ENCODE peak calls at places on chromosomes 1 and 21, in seven cellular contexts. I, F, S, A, N, X and P are unnamed samples. For H3K4me1, the result is how much of the 10 kb centered on the place peaks cover.

GRCh38 chr1:151809625-151810556 is 4.7 kb upstream of the LINGO4 start:
- DNase-seq in I (no peak), F (no peak), S (no peak), A (no peak), N (no peak), X (peak), P (no peak)

GRCh38 chr1:10816743-10817369 is 20.4 kb upstream of the CASZ1 start:
- DNase-seq in I (no peak), F (no peak), S (no peak), A (no peak), N (no peak), X (no peak), P (no peak)

GRCh38 chr1:37315236-37315870 is 159.0 kb upstream of the ZC3H12A start:
- DNase-seq in I (no peak), F (no peak), S (no peak), A (no peak), N (no peak), X (no peak), P (no peak)

GRCh38 chr1:50424045-50424939 is 1.0 kb upstream of the DMRTA2 start:
- DNase-seq in I (no peak), F (no peak), S (no peak), A (no peak), N (no peak), X (no peak), P (no peak)

GRCh38 chr1:147676306-147677085 is 6.2 kb upstream of the ACP6 start:
- DNase-seq in I (no peak), F (no peak), S (no peak), A (no peak), N (peak), X (no peak), P (no peak)

GRCh38 chr1:94798054-94798453 is 22.1 kb upstream of the SLC44A3 start:
- DNase-seq in I (no peak), F (no peak), S (no peak), A (no peak), N (no peak), X (no peak), P (no peak)

GRCh38 chr1:66533804-66534745 is at the start of gene SGIP1:
- DNase-seq in I (peak), F (no peak), S (no peak), A (peak), N (peak), X (peak), P (peak)

GRCh38 chr1:206579747-206580437 is 32.4 kb downstream of the EIF2D start:
- DNase-seq in I (peak), F (no peak), S (peak), A (peak), N (peak), X (peak), P (peak)

GRCh38 chr1:185155600-185156320 is 993 bp downstream of the TRMT1L start:
- DNase-seq in I (no peak), F (no peak), S (no peak), A (no peak), N (peak), X (peak), P (no peak)

GRCh38 chr1:225426395-225427248 is 1.2 kb downstream of the LBR start:
- DNase-seq in I (no peak), F (no peak), S (no peak), A (no peak), N (peak), X (no peak), P (no peak)

GRCh38 chr1:22517936-22518335 is 45.4 kb upstream of the EPHA8 start:
- DNase-seq in I (no peak), F (no peak), S (no peak), A (no peak), N (no peak), X (no peak), P (no peak)

GRCh38 chr1:87684194-87684593 is 355.5 kb downstream of the LMO4 start:
- DNase-seq in I (no peak), F (no peak), S (no peak), A (peak), N (peak), X (no peak), P (no peak)

GRCh38 chr1:36761073-36761472 is 273.2 kb downstream of the GRIK3 start:
- DNase-seq in I (no peak), F (no peak), S (no peak), A (no peak), N (no peak), X (no peak), P (no peak)

GRCh38 chr1:225737179-225737578 is 40.4 kb upstream of the SRP9 start:
- DNase-seq in I (no peak), F (no peak), S (no peak), A (no peak), N (peak), X (no peak), P (no peak)

GRCh38 chr1:43300661-43301094 is at the start of gene TIE1:
- DNase-seq in I (no peak), F (no peak), S (no peak), A (peak), N (no peak), X (no peak), P (no peak)

GRCh38 chr1:47935856-47936255 is 61.3 kb downstream of the TRABD2B start:
- DNase-seq in I (no peak), F (no peak), S (no peak), A (no peak), N (no peak), X (no peak), P (no peak)

GRCh38 chr1:211153932-211154331 is 20.0 kb upstream of the KCNH1 start:
- DNase-seq in I (no peak), F (no peak), S (no peak), A (no peak), N (no peak), X (no peak), P (no peak)

GRCh38 chr1:202242080-202242419 is 48.5 kb downstream of the LGR6 start:
- DNase-seq in I (no peak), F (no peak), S (no peak), A (no peak), N (no peak), X (no peak), P (no peak)

GRCh38 chr1:6208723-6209660 is 3.1 kb downstream of the RNF207 start:
- DNase-seq in I (no peak), F (no peak), S (no peak), A (no peak), N (peak), X (peak), P (no peak)

GRCh38 chr1:183632964-183633363 is 2.6 kb downstream of the ARPC5 start:
- DNase-seq in I (no peak), F (no peak), S (no peak), A (no peak), N (no peak), X (no peak), P (no peak)

GRCh38 chr1:208256556-208256955 is 12.4 kb upstream of the PLXNA2 start:
- DNase-seq in I (no peak), F (no peak), S (no peak), A (no peak), N (peak), X (no peak), P (no peak)

GRCh38 chr1:168092566-168093355 is 44.0 kb downstream of the GPR161 start:
- DNase-seq in I (no peak), F (no peak), S (no peak), A (no peak), N (no peak), X (peak), P (no peak)

GRCh38 chr1:27528701-27529637 is 39.0 kb upstream of the WASF2 start:
- DNase-seq in I (peak), F (no peak), S (no peak), A (peak), N (peak), X (peak), P (no peak)

GRCh38 chr1:192122668-192123067 is 35.6 kb upstream of the RGS18 start:
- DNase-seq in I (no peak), F (no peak), S (no peak), A (no peak), N (no peak), X (no peak), P (no peak)

GRCh38 chr1:167723707-167724323 is 2.0 kb downstream of the MPZL1 start:
- DNase-seq in I (no peak), F (no peak), S (no peak), A (no peak), N (no peak), X (no peak), P (no peak)

GRCh38 chr21:41583274-41583790 is 75.4 kb upstream of the TMPRSS2 start:
- DNase-seq in I (no peak), F (peak), S (no peak), A (no peak), N (no peak), X (peak), P (no peak)

GRCh38 chr1:48082271-48082925 is 85.2 kb upstream of the TRABD2B start:
- DNase-seq in I (no peak), F (no peak), S (no peak), A (no peak), N (no peak), X (no peak), P (no peak)

GRCh38 chr1:43377831-43378230 is 10.0 kb upstream of the ELOVL1 start:
- DNase-seq in I (no peak), F (no peak), S (no peak), A (no peak), N (no peak), X (no peak), P (no peak)

GRCh38 chr1:64733576-64734288 is 11.1 kb upstream of the RAVER2 start:
- DNase-seq in I (no peak), F (no peak), S (no peak), A (no peak), N (peak), X (no peak), P (no peak)

GRCh38 chr1:13836631-13837030 is 136.6 kb downstream of the PRDM2 start:
- DNase-seq in I (no peak), F (no peak), S (no peak), A (no peak), N (no peak), X (no peak), P (no peak)

GRCh38 chr1:2787163-2787911 is 14.2 kb downstream of the TTC34 start:
- DNase-seq in I (no peak), F (no peak), S (no peak), A (no peak), N (no peak), X (no peak), P (no peak)

GRCh38 chr1:233629305-233629935 is 15.5 kb downstream of the KCNK1 start:
- DNase-seq in I (no peak), F (no peak), S (no peak), A (no peak), N (no peak), X (no peak), P (no peak)

GRCh38 chr1:245516178-245516829 is 361.5 kb downstream of the KIF26B start:
- DNase-seq in I (no peak), F (no peak), S (no peak), A (no peak), N (no peak), X (no peak), P (no peak)

GRCh38 chr1:198295975-198296374 is 139.2 kb downstream of the NEK7 start:
- DNase-seq in I (no peak), F (no peak), S (no peak), A (no peak), N (no peak), X (no peak), P (no peak)

GRCh38 chr1:40742363-40743061 is 41.1 kb upstream of the KCNQ4 start:
- DNase-seq in I (no peak), F (no peak), S (no peak), A (no peak), N (no peak), X (no peak), P (no peak)

GRCh38 chr1:246005067-246005466 is 502.0 kb downstream of the SMYD3 start:
- DNase-seq in I (no peak), F (no peak), S (no peak), A (no peak), N (peak), X (no peak), P (no peak)

GRCh38 chr1:153612755-153613331 is at the start of gene S100A16:
- DNase-seq in I (peak), F (no peak), S (no peak), A (peak), N (peak), X (peak), P (peak)

GRCh38 chr1:25523512-25523911 is 19.9 kb upstream of the LDLRAP1 start:
- DNase-seq in I (no peak), F (no peak), S (no peak), A (no peak), N (no peak), X (no peak), P (no peak)

GRCh38 chr1:46617108-46617694 is 590 bp upstream of the MOB3C start:
- DNase-seq in I (no peak), F (no peak), S (no peak), A (no peak), N (no peak), X (no peak), P (no peak)

GRCh38 chr1:1088801-1089680 is 14.9 kb upstream of the RNF223 start:
- DNase-seq in I (no peak), F (no peak), S (no peak), A (no peak), N (no peak), X (no peak), P (no peak)

GRCh38 chr1:228085287-228085926 is 2.9 kb downstream of the ARF1 start:
- DNase-seq in I (no peak), F (no peak), S (no peak), A (no peak), N (peak), X (no peak), P (no peak)
- H3K4me1 ChIP-seq in I (half or more), F (half or more), S (half or more), A (half or more), N (half or more), X (half or more), P (half or more)

GRCh38 chr1:45355683-45356082 is 15.4 kb upstream of the MUTYH start:
- DNase-seq in I (no peak), F (no peak), S (no peak), A (no peak), N (no peak), X (no peak), P (no peak)

GRCh38 chr1:45351508-45351907 is 11.3 kb upstream of the MUTYH start:
- DNase-seq in I (no peak), F (no peak), S (no peak), A (no peak), N (no peak), X (no peak), P (no peak)

GRCh38 chr1:45356186-45356585 is 15.9 kb upstream of the MUTYH start:
- DNase-seq in I (no peak), F (no peak), S (no peak), A (no peak), N (no peak), X (no peak), P (no peak)

GRCh38 chr1:45353685-45354084 is 13.4 kb upstream of the MUTYH start:
- DNase-seq in I (no peak), F (no peak), S (no peak), A (no peak), N (no peak), X (no peak), P (no peak)

DNA sequence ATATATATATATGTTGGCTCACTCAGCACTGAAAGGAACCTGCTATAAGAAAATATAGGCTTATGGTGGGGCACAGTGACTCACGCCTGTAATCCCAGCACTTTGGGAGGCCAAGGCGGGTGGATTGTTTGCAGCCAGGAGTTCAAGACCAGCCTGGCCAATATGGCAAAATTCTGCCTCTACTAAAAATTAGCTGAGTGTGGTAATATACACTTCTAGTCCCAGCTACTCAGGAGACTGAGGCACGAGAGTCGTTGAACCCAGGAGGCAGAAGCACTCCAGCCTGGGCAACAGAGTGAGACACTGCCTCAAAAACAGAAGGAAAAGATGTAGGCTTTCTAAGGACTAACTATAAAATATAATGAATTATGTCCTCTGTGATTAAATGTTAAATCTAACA is 14.6 kb upstream of the MUTYH start:
- DNase-seq in I (no peak), F (no peak), S (no peak), A (no peak), N (no peak), X (no peak), P (no peak)
- H3K4me1 ChIP-seq in I (under half), F (under half), S (under half), A (under half), N (under half), X (under half), P (under half)

GRCh38 chr1:89832481-89833127 is 11.8 kb downstream of the LRRC8D start:
- DNase-seq in I (no peak), F (no peak), S (no peak), A (no peak), N (no peak), X (no peak), P (no peak)

GRCh38 chr1:89831462-89832113 is 10.8 kb downstream of the LRRC8D start:
- DNase-seq in I (no peak), F (no peak), S (no peak), A (no peak), N (no peak), X (no peak), P (no peak)

GRCh38 chr1:89836252-89836996 is 15.6 kb downstream of the LRRC8D start:
- DNase-seq in I (no peak), F (no peak), S (no peak), A (no peak), N (no peak), X (peak), P (no peak)

GRCh38 chr1:89834078-89834704 is 13.4 kb downstream of the LRRC8D start:
- DNase-seq in I (no peak), F (no peak), S (no peak), A (no peak), N (no peak), X (no peak), P (no peak)

GRCh38 chr1:89833183-89834077 is 12.6 kb downstream of the LRRC8D start:
- DNase-seq in I (no peak), F (no peak), S (no peak), A (no peak), N (no peak), X (peak), P (no peak)
- H3K4me1 ChIP-seq in I (under half), F (under half), S (under half), A (under half), N (under half), X (under half), P (under half)

GRCh38 chr1:23615423-23615822 is 56.1 kb upstream of the ID3 start:
- DNase-seq in I (no peak), F (no peak), S (no peak), A (no peak), N (no peak), X (no peak), P (no peak)

GRCh38 chr1:23616292-23616822 is 57.1 kb upstream of the ID3 start:
- DNase-seq in I (no peak), F (no peak), S (no peak), A (no peak), N (no peak), X (no peak), P (no peak)

GRCh38 chr1:23618586-23619083 is 59.3 kb upstream of the ID3 start:
- DNase-seq in I (no peak), F (no peak), S (no peak), A (no peak), N (no peak), X (no peak), P (no peak)

GRCh38 chr1:23615852-23616251 is 56.6 kb upstream of the ID3 start:
- DNase-seq in I (no peak), F (no peak), S (no peak), A (no peak), N (no peak), X (no peak), P (no peak)

GRCh38 chr1:23617019-23617418 is 57.7 kb upstream of the ID3 start:
- DNase-seq in I (no peak), F (no peak), S (no peak), A (no peak), N (no peak), X (no peak), P (no peak)
- H3K4me1 ChIP-seq in I (under half), F (under half), S (half or more), A (under half), N (under half), X (under half), P (under half)

GRCh38 chr1:108572182-108572581 is 12.3 kb downstream of the EEIG2 start:
- DNase-seq in I (no peak), F (no peak), S (no peak), A (no peak), N (no peak), X (no peak), P (no peak)

GRCh38 chr1:108573183-108573582 is 13.3 kb downstream of the EEIG2 start:
- DNase-seq in I (no peak), F (no peak), S (no peak), A (no peak), N (no peak), X (no peak), P (no peak)

GRCh38 chr1:108569097-108569728 is 9.3 kb downstream of the EEIG2 start:
- DNase-seq in I (no peak), F (no peak), S (no peak), A (no peak), N (no peak), X (no peak), P (no peak)

GRCh38 chr1:108570128-108570527 is 10.2 kb downstream of the EEIG2 start:
- DNase-seq in I (no peak), F (no peak), S (no peak), A (no peak), N (no peak), X (no peak), P (no peak)

GRCh38 chr1:108570998-108571401 is 11.1 kb downstream of the EEIG2 start:
- DNase-seq in I (no peak), F (no peak), S (no peak), A (no peak), N (no peak), X (no peak), P (no peak)
- H3K4me1 ChIP-seq in I (under half), F (under half), S (under half), A (under half), N (under half), X (under half), P (under half)

GRCh38 chr21:43815991-43816390 is 26.6 kb downstream of the RRP1 start:
- DNase-seq in I (no peak), F (no peak), S (no peak), A (no peak), N (no peak), X (no peak), P (no peak)
- H3K4me1 ChIP-seq in I (under half), F (under half), S (under half), A (under half), N (under half), X (under half), P (under half)

DNA sequence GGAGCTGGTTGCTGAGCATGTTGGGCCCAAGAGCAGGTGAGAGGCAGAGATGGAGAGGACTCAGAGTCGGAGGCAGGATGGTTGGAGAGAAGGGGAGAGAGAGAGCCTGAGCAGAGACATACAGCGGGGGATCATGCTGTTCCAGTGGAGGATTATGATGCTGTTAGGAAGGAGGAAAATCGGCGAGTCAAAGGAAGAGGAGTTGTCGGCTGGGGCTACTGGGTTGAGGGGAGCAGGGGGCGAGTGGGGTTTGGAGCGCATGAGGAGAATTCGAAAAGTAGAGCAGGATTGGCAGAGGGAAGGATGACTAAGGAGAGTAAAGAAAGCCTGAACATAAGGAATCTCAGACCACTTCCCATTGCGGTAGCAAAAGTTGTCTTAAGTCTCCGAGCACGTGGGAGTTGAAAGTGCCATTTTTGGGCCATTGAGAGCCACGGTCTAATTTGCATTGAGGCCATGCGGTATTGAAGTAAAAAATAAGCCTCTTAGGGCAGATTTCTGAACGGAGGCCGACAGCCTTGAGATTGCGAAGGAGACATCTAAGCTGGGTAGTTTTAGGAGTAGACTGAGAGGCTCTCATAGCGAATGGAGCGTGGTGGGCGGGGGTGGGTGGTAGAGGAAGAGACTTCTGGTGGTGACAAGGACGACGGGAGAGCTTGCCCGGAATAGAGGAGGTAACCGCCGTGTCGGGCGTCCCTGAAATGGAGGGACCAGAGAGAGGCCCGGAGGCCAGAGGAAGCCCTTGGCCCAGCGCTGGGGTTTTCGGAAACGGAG is 140.4 kb upstream of the ETV3 start:
- DNase-seq in I (no peak), F (no peak), S (no peak), A (no peak), N (no peak), X (no peak), P (no peak)
- H3K4me1 ChIP-seq in I (under half), F (under half), S (under half), A (under half), N (under half), X (under half), P (under half)